ENCODE peak calls at places on chromosome 4, in five cellular contexts. One of them, this sample, is unnamed.
A peak's percentile ranks its signal among the peaks of the same experiment; 100 is the strongest.

GRCh38 chr4:10226756-10227155 is 110.2 kb upstream of the WDR1 start:
- DNase-seq in left lung: no peak
- DNase-seq in psoas muscle: no peak
- DNase-seq in suprapubic skin: no peak
- DNase-seq in CD8-positive, alpha-beta T cell: no peak
- DNase-seq in this sample: no peak

GRCh38 chr4:98682719-98683118 is 24.3 kb upstream of the TSPAN5 start:
- DNase-seq in left lung: no peak
- DNase-seq in psoas muscle: no peak
- DNase-seq in suprapubic skin: no peak
- DNase-seq in CD8-positive, alpha-beta T cell: no peak
- DNase-seq in this sample: no peak

GRCh38 chr4:108072300-108072699 is 82.6 kb downstream of the HADH start:
- DNase-seq in left lung: no peak
- DNase-seq in psoas muscle: no peak
- DNase-seq in suprapubic skin: no peak
- DNase-seq in CD8-positive, alpha-beta T cell: peak; percentile 61
- DNase-seq in this sample: no peak

GRCh38 chr4:184489771-184490170 is 15.4 kb upstream of the IRF2 start:
- DNase-seq in left lung: no peak
- DNase-seq in psoas muscle: no peak
- DNase-seq in suprapubic skin: no peak
- DNase-seq in CD8-positive, alpha-beta T cell: no peak
- DNase-seq in this sample: no peak

GRCh38 chr4:78510681-78511080 is 40.9 kb upstream of the ANXA3 start:
- DNase-seq in left lung: no peak
- DNase-seq in psoas muscle: no peak
- DNase-seq in suprapubic skin: no peak
- DNase-seq in CD8-positive, alpha-beta T cell: no peak
- DNase-seq in this sample: no peak

GRCh38 chr4:78691333-78691732 is 84.8 kb upstream of the BMP2K start:
- DNase-seq in left lung: no peak
- DNase-seq in psoas muscle: no peak
- DNase-seq in suprapubic skin: no peak
- DNase-seq in CD8-positive, alpha-beta T cell: no peak
- DNase-seq in this sample: peak; percentile 63

GRCh38 chr4:141486375-141486997 is 149.9 kb upstream of the IL15 start:
- DNase-seq in left lung: no peak
- DNase-seq in psoas muscle: no peak
- DNase-seq in suprapubic skin: no peak
- DNase-seq in CD8-positive, alpha-beta T cell: no peak
- DNase-seq in this sample: no peak

GRCh38 chr4:139523076-139523475 is 32.9 kb downstream of the SETD7 start:
- DNase-seq in left lung: no peak
- DNase-seq in psoas muscle: no peak
- DNase-seq in suprapubic skin: no peak
- DNase-seq in CD8-positive, alpha-beta T cell: no peak
- DNase-seq in this sample: no peak

GRCh38 chr4:62342346-62342745 is 1142.2 kb downstream of the ADGRL3 start:
- DNase-seq in left lung: no peak
- DNase-seq in psoas muscle: no peak
- DNase-seq in suprapubic skin: no peak
- DNase-seq in CD8-positive, alpha-beta T cell: no peak
- DNase-seq in this sample: no peak

GRCh38 chr4:169307581-169307980 is 36.8 kb upstream of the SH3RF1 start:
- DNase-seq in left lung: no peak
- DNase-seq in psoas muscle: no peak
- DNase-seq in suprapubic skin: no peak
- DNase-seq in CD8-positive, alpha-beta T cell: no peak
- DNase-seq in this sample: no peak

GRCh38 chr4:7332216-7333023 is 102.3 kb downstream of the PSAPL1 start:
- DNase-seq in left lung: no peak
- DNase-seq in psoas muscle: peak; percentile 32
- DNase-seq in suprapubic skin: no peak
- DNase-seq in CD8-positive, alpha-beta T cell: no peak
- DNase-seq in this sample: peak; percentile 80

GRCh38 chr4:172982151-172982590 is 186.4 kb upstream of the GALNT7 start:
- DNase-seq in left lung: no peak
- DNase-seq in psoas muscle: no peak
- DNase-seq in suprapubic skin: no peak
- DNase-seq in CD8-positive, alpha-beta T cell: no peak
- DNase-seq in this sample: no peak

GRCh38 chr4:18051281-18051680 is 29.7 kb upstream of the LCORL start:
- DNase-seq in left lung: no peak
- DNase-seq in psoas muscle: no peak
- DNase-seq in suprapubic skin: no peak
- DNase-seq in CD8-positive, alpha-beta T cell: no peak
- DNase-seq in this sample: no peak

GRCh38 chr4:138909605-138910004 is 106.0 kb upstream of the NOCT start:
- DNase-seq in left lung: no peak
- DNase-seq in psoas muscle: no peak
- DNase-seq in suprapubic skin: no peak
- DNase-seq in CD8-positive, alpha-beta T cell: no peak
- DNase-seq in this sample: no peak

GRCh38 chr4:124199755-124200154 is 512.8 kb downstream of the ANKRD50 start:
- DNase-seq in left lung: no peak
- DNase-seq in psoas muscle: no peak
- DNase-seq in suprapubic skin: no peak
- DNase-seq in CD8-positive, alpha-beta T cell: no peak
- DNase-seq in this sample: no peak

GRCh38 chr4:157242871-157243270 is 22.3 kb downstream of the GRIA2 start:
- DNase-seq in left lung: no peak
- DNase-seq in psoas muscle: no peak
- DNase-seq in suprapubic skin: no peak
- DNase-seq in CD8-positive, alpha-beta T cell: no peak
- DNase-seq in this sample: no peak

GRCh38 chr4:76698141-76698540 is 199.8 kb downstream of the SOWAHB start:
- DNase-seq in left lung: no peak
- DNase-seq in psoas muscle: no peak
- DNase-seq in suprapubic skin: no peak
- DNase-seq in CD8-positive, alpha-beta T cell: no peak
- DNase-seq in this sample: no peak

GRCh38 chr4:151099976-151100417 is 569 bp downstream of the RPS3A start:
- DNase-seq in left lung: no peak
- DNase-seq in psoas muscle: no peak
- DNase-seq in suprapubic skin: no peak
- DNase-seq in CD8-positive, alpha-beta T cell: no peak
- DNase-seq in this sample: no peak

GRCh38 chr4:109206610-109207009 is 95.8 kb downstream of the COL25A1 start:
- DNase-seq in left lung: no peak
- DNase-seq in psoas muscle: no peak
- DNase-seq in suprapubic skin: no peak
- DNase-seq in CD8-positive, alpha-beta T cell: no peak
- DNase-seq in this sample: no peak

GRCh38 chr4:183747931-183748664 is 89.0 kb downstream of the TRAPPC11 start:
- DNase-seq in left lung: no peak
- DNase-seq in psoas muscle: no peak
- DNase-seq in suprapubic skin: no peak
- DNase-seq in CD8-positive, alpha-beta T cell: no peak
- DNase-seq in this sample: no peak

GRCh38 chr4:129600898-129601297 is 504.9 kb downstream of the C4orf33 start:
- DNase-seq in left lung: no peak
- DNase-seq in psoas muscle: no peak
- DNase-seq in suprapubic skin: no peak
- DNase-seq in CD8-positive, alpha-beta T cell: no peak
- DNase-seq in this sample: no peak

GRCh38 chr4:44257461-44257860 is 191.1 kb downstream of the KCTD8 start:
- DNase-seq in left lung: no peak
- DNase-seq in psoas muscle: no peak
- DNase-seq in suprapubic skin: no peak
- DNase-seq in CD8-positive, alpha-beta T cell: no peak
- DNase-seq in this sample: no peak

GRCh38 chr4:93911671-93912070 is 83.1 kb downstream of the ATOH1 start:
- DNase-seq in left lung: no peak
- DNase-seq in psoas muscle: no peak
- DNase-seq in suprapubic skin: no peak
- DNase-seq in CD8-positive, alpha-beta T cell: no peak
- DNase-seq in this sample: no peak

GRCh38 chr4:158442736-158443135 is 78.9 kb upstream of the RXFP1 start:
- DNase-seq in left lung: no peak
- DNase-seq in psoas muscle: no peak
- DNase-seq in suprapubic skin: no peak
- DNase-seq in CD8-positive, alpha-beta T cell: no peak
- DNase-seq in this sample: no peak

GRCh38 chr4:139956436-139957107 is 197.4 kb downstream of the MAML3 start:
- DNase-seq in left lung: no peak
- DNase-seq in psoas muscle: no peak
- DNase-seq in suprapubic skin: no peak
- DNase-seq in CD8-positive, alpha-beta T cell: no peak
- DNase-seq in this sample: no peak

GRCh38 chr4:28976369-28976768 is 1743.8 kb upstream of the PCDH7 start:
- DNase-seq in left lung: no peak
- DNase-seq in psoas muscle: no peak
- DNase-seq in suprapubic skin: no peak
- DNase-seq in CD8-positive, alpha-beta T cell: no peak
- DNase-seq in this sample: no peak

GRCh38 chr4:26372525-26373172 is 51.8 kb downstream of the RBPJ start:
- DNase-seq in left lung: no peak
- DNase-seq in psoas muscle: no peak
- DNase-seq in suprapubic skin: no peak
- DNase-seq in CD8-positive, alpha-beta T cell: peak; percentile 18
- DNase-seq in this sample: no peak

GRCh38 chr4:6204871-6205583 is 4.7 kb upstream of the JAKMIP1 start:
- DNase-seq in left lung: no peak
- DNase-seq in psoas muscle: no peak
- DNase-seq in suprapubic skin: no peak
- DNase-seq in CD8-positive, alpha-beta T cell: no peak
- DNase-seq in this sample: no peak

GRCh38 chr4:184306949-184307348 is 89.3 kb upstream of the ENPP6 start:
- DNase-seq in left lung: no peak
- DNase-seq in psoas muscle: no peak
- DNase-seq in suprapubic skin: no peak
- DNase-seq in CD8-positive, alpha-beta T cell: no peak
- DNase-seq in this sample: no peak

GRCh38 chr4:39970559-39971270 is 7.0 kb downstream of the PDS5A start:
- DNase-seq in left lung: peak; percentile 47
- DNase-seq in psoas muscle: no peak
- DNase-seq in suprapubic skin: peak; percentile 5
- DNase-seq in CD8-positive, alpha-beta T cell: no peak
- DNase-seq in this sample: no peak

GRCh38 chr4:11566440-11567022 is 137.8 kb upstream of the HS3ST1 start:
- DNase-seq in left lung: no peak
- DNase-seq in psoas muscle: no peak
- DNase-seq in suprapubic skin: no peak
- DNase-seq in CD8-positive, alpha-beta T cell: no peak
- DNase-seq in this sample: no peak

GRCh38 chr4:51843309-51844156 is 580 bp downstream of the DCUN1D4 start:
- DNase-seq in left lung: peak; percentile 76
- DNase-seq in psoas muscle: peak; percentile 80
- DNase-seq in suprapubic skin: peak; percentile 91
- DNase-seq in CD8-positive, alpha-beta T cell: peak; percentile 28
- DNase-seq in this sample: peak; percentile 88

GRCh38 chr4:151811403-151811802 is 50.6 kb upstream of the GATB start:
- DNase-seq in left lung: no peak
- DNase-seq in psoas muscle: no peak
- DNase-seq in suprapubic skin: no peak
- DNase-seq in CD8-positive, alpha-beta T cell: no peak
- DNase-seq in this sample: no peak

GRCh38 chr4:184887333-184887732 is 61.6 kb upstream of the ACSL1 start:
- DNase-seq in left lung: no peak
- DNase-seq in psoas muscle: no peak
- DNase-seq in suprapubic skin: no peak
- DNase-seq in CD8-positive, alpha-beta T cell: no peak
- DNase-seq in this sample: no peak

GRCh38 chr4:128228021-128228571 is 59.5 kb downstream of the PGRMC2 start:
- DNase-seq in left lung: no peak
- DNase-seq in psoas muscle: no peak
- DNase-seq in suprapubic skin: no peak
- DNase-seq in CD8-positive, alpha-beta T cell: no peak
- DNase-seq in this sample: no peak

DNA sequence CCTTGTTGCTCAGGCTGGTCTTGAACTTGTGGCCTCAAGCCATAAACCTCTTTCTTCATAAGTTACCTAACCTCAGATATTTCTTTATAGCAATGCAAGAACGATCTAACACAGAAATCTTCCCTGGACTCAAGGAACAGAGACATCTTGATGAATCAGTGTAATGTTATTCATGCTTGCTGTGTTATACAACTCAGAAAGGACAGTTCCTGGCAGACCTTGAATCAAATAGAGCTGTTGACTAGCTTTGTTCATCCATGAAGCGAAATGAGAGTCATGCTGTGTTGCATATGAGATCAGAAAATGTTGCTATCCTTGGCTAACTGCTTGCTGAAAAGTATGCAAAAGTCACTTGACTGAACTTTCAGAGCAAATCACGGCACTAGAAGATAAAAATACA is 72.6 kb upstream of the ARHGAP24 start:
- DNase-seq in left lung: no peak
- DNase-seq in psoas muscle: no peak
- DNase-seq in suprapubic skin: no peak
- DNase-seq in CD8-positive, alpha-beta T cell: no peak
- DNase-seq in this sample: no peak
- H3K27ac ChIP-seq in left lung: no peak overlapping the region
- H3K27ac ChIP-seq in psoas muscle: no peak overlapping the region
- H3K27ac ChIP-seq in suprapubic skin: no peak overlapping the region
- H3K27ac ChIP-seq in CD8-positive, alpha-beta T cell: no peak overlapping the region
- H3K27ac ChIP-seq in this sample: no peak overlapping the region

GRCh38 chr4:142567199-142567598 is 278.9 kb downstream of the INPP4B start:
- DNase-seq in left lung: no peak
- DNase-seq in psoas muscle: no peak
- DNase-seq in suprapubic skin: no peak
- DNase-seq in CD8-positive, alpha-beta T cell: peak; percentile 16
- DNase-seq in this sample: no peak
- H3K4me3 ChIP-seq in left lung: no peak overlapping the region
- H3K4me3 ChIP-seq in psoas muscle: no peak overlapping the region
- H3K4me3 ChIP-seq in suprapubic skin: no peak overlapping the region
- H3K4me3 ChIP-seq in CD8-positive, alpha-beta T cell: peak overlapping the region; percentile 17
- H3K4me3 ChIP-seq in this sample: no peak overlapping the region

GRCh38 chr4:84499065-84499982 is at the start of gene NKX6-1:
- DNase-seq in left lung: no peak
- DNase-seq in psoas muscle: peak; percentile 77
- DNase-seq in suprapubic skin: peak; percentile 72
- DNase-seq in CD8-positive, alpha-beta T cell: no peak
- DNase-seq in this sample: peak; percentile 75
- H3K4me1 ChIP-seq in left lung: peaks cover 34% of the 10 kb centered on the region
- H3K4me1 ChIP-seq in psoas muscle: peaks cover 12% of the 10 kb centered on the region
- H3K4me1 ChIP-seq in suprapubic skin: peaks cover 47% of the 10 kb centered on the region
- H3K4me1 ChIP-seq in CD8-positive, alpha-beta T cell: peaks cover 26% of the 10 kb centered on the region
- H3K4me1 ChIP-seq in this sample: peaks cover 5% of the 10 kb centered on the region

GRCh38 chr4:52945499-52945898 is 83.4 kb downstream of the RASL11B start:
- DNase-seq in left lung: no peak
- DNase-seq in psoas muscle: no peak
- DNase-seq in suprapubic skin: no peak
- DNase-seq in CD8-positive, alpha-beta T cell: no peak
- DNase-seq in this sample: no peak

GRCh38 chr4:52945982-52946381 is 83.9 kb downstream of the RASL11B start:
- DNase-seq in left lung: no peak
- DNase-seq in psoas muscle: no peak
- DNase-seq in suprapubic skin: no peak
- DNase-seq in CD8-positive, alpha-beta T cell: no peak
- DNase-seq in this sample: no peak

GRCh38 chr4:52949336-52949735 is 87.2 kb downstream of the RASL11B start:
- DNase-seq in left lung: no peak
- DNase-seq in psoas muscle: no peak
- DNase-seq in suprapubic skin: no peak
- DNase-seq in CD8-positive, alpha-beta T cell: no peak
- DNase-seq in this sample: no peak

GRCh38 chr4:52947691-52948397 is 85.7 kb downstream of the RASL11B start:
- DNase-seq in left lung: no peak
- DNase-seq in psoas muscle: no peak
- DNase-seq in suprapubic skin: no peak
- DNase-seq in CD8-positive, alpha-beta T cell: no peak
- DNase-seq in this sample: no peak

GRCh38 chr4:52946811-52947210 is 84.7 kb downstream of the RASL11B start:
- DNase-seq in left lung: no peak
- DNase-seq in psoas muscle: no peak
- DNase-seq in suprapubic skin: no peak
- DNase-seq in CD8-positive, alpha-beta T cell: no peak
- DNase-seq in this sample: peak; percentile 55
- H3K27ac ChIP-seq in left lung: no peak overlapping the region
- H3K27ac ChIP-seq in psoas muscle: peak overlapping the region; percentile 56
- H3K27ac ChIP-seq in suprapubic skin: no peak overlapping the region
- H3K27ac ChIP-seq in CD8-positive, alpha-beta T cell: no peak overlapping the region
- H3K27ac ChIP-seq in this sample: peak overlapping the region; percentile 12